ENCODE peak calls at places on chromosome 14, in eight cellular contexts. One of them, this sample, is unnamed.

GRCh38 chr14:50542941-50543418 is 10.6 kb upstream of the MAP4K5 start:
- DNase-seq in NCI-H2081 treated with DMSO at 0.1 percent for 48 hours: peak
- DNase-seq in stimulated activated CD4-positive, alpha-beta T cell treated with anti-CD3 and anti-CD28 coated beads, Interleukin-15, amount 100 ng/mL, for 48 hours: no peak
- DNase-seq in hypothalamus: no peak
- DNase-seq in NCI-H460: peak
- DNase-seq in activated CD4-positive, alpha-beta T cell treated with anti-CD3 and anti-CD28 coated beads, Interleukin-2, amount 10 ng/mL, durations not matched to agents 7 days and 5 days: peak
- DNase-seq in HFF-Myc: no peak
- DNase-seq in ACHN: peak
- DNase-seq in this sample: peak

GRCh38 chr14:61747342-61747741 is 14.9 kb upstream of the SNAPC1 start:
- DNase-seq in NCI-H2081 treated with DMSO at 0.1 percent for 48 hours: no peak
- DNase-seq in stimulated activated CD4-positive, alpha-beta T cell treated with anti-CD3 and anti-CD28 coated beads, Interleukin-15, amount 100 ng/mL, for 48 hours: no peak
- DNase-seq in hypothalamus: no peak
- DNase-seq in NCI-H460: no peak
- DNase-seq in activated CD4-positive, alpha-beta T cell treated with anti-CD3 and anti-CD28 coated beads, Interleukin-2, amount 10 ng/mL, durations not matched to agents 7 days and 5 days: no peak
- DNase-seq in HFF-Myc: no peak
- DNase-seq in ACHN: no peak
- DNase-seq in this sample: no peak

GRCh38 chr14:29710015-29710414 is 217.6 kb downstream of the PRKD1 start:
- DNase-seq in NCI-H2081 treated with DMSO at 0.1 percent for 48 hours: no peak
- DNase-seq in stimulated activated CD4-positive, alpha-beta T cell treated with anti-CD3 and anti-CD28 coated beads, Interleukin-15, amount 100 ng/mL, for 48 hours: no peak
- DNase-seq in hypothalamus: no peak
- DNase-seq in NCI-H460: no peak
- DNase-seq in activated CD4-positive, alpha-beta T cell treated with anti-CD3 and anti-CD28 coated beads, Interleukin-2, amount 10 ng/mL, durations not matched to agents 7 days and 5 days: no peak
- DNase-seq in HFF-Myc: no peak
- DNase-seq in ACHN: peak
- DNase-seq in this sample: no peak

GRCh38 chr14:42550282-42550681 is 943.6 kb downstream of the LRFN5 start:
- DNase-seq in NCI-H2081 treated with DMSO at 0.1 percent for 48 hours: no peak
- DNase-seq in stimulated activated CD4-positive, alpha-beta T cell treated with anti-CD3 and anti-CD28 coated beads, Interleukin-15, amount 100 ng/mL, for 48 hours: no peak
- DNase-seq in hypothalamus: no peak
- DNase-seq in NCI-H460: no peak
- DNase-seq in activated CD4-positive, alpha-beta T cell treated with anti-CD3 and anti-CD28 coated beads, Interleukin-2, amount 10 ng/mL, durations not matched to agents 7 days and 5 days: no peak
- DNase-seq in HFF-Myc: no peak
- DNase-seq in ACHN: no peak
- DNase-seq in this sample: no peak

GRCh38 chr14:61101803-61102548 is 120.9 kb downstream of the SLC38A6 start:
- DNase-seq in NCI-H2081 treated with DMSO at 0.1 percent for 48 hours: no peak
- DNase-seq in stimulated activated CD4-positive, alpha-beta T cell treated with anti-CD3 and anti-CD28 coated beads, Interleukin-15, amount 100 ng/mL, for 48 hours: no peak
- DNase-seq in hypothalamus: no peak
- DNase-seq in NCI-H460: peak
- DNase-seq in activated CD4-positive, alpha-beta T cell treated with anti-CD3 and anti-CD28 coated beads, Interleukin-2, amount 10 ng/mL, durations not matched to agents 7 days and 5 days: no peak
- DNase-seq in HFF-Myc: no peak
- DNase-seq in ACHN: no peak
- DNase-seq in this sample: no peak

GRCh38 chr14:55942101-55942645 is 176.0 kb upstream of the PELI2 start:
- DNase-seq in NCI-H2081 treated with DMSO at 0.1 percent for 48 hours: no peak
- DNase-seq in stimulated activated CD4-positive, alpha-beta T cell treated with anti-CD3 and anti-CD28 coated beads, Interleukin-15, amount 100 ng/mL, for 48 hours: no peak
- DNase-seq in hypothalamus: no peak
- DNase-seq in NCI-H460: no peak
- DNase-seq in activated CD4-positive, alpha-beta T cell treated with anti-CD3 and anti-CD28 coated beads, Interleukin-2, amount 10 ng/mL, durations not matched to agents 7 days and 5 days: no peak
- DNase-seq in HFF-Myc: no peak
- DNase-seq in ACHN: no peak
- DNase-seq in this sample: no peak

GRCh38 chr14:53432378-53432802 is 279.3 kb upstream of the DDHD1 start:
- DNase-seq in NCI-H2081 treated with DMSO at 0.1 percent for 48 hours: no peak
- DNase-seq in stimulated activated CD4-positive, alpha-beta T cell treated with anti-CD3 and anti-CD28 coated beads, Interleukin-15, amount 100 ng/mL, for 48 hours: no peak
- DNase-seq in hypothalamus: no peak
- DNase-seq in NCI-H460: peak
- DNase-seq in activated CD4-positive, alpha-beta T cell treated with anti-CD3 and anti-CD28 coated beads, Interleukin-2, amount 10 ng/mL, durations not matched to agents 7 days and 5 days: peak
- DNase-seq in HFF-Myc: no peak
- DNase-seq in ACHN: peak
- DNase-seq in this sample: peak

GRCh38 chr14:50762001-50762930 is 68.7 kb downstream of the NIN start:
- DNase-seq in NCI-H2081 treated with DMSO at 0.1 percent for 48 hours: no peak
- DNase-seq in stimulated activated CD4-positive, alpha-beta T cell treated with anti-CD3 and anti-CD28 coated beads, Interleukin-15, amount 100 ng/mL, for 48 hours: peak
- DNase-seq in hypothalamus: no peak
- DNase-seq in NCI-H460: no peak
- DNase-seq in activated CD4-positive, alpha-beta T cell treated with anti-CD3 and anti-CD28 coated beads, Interleukin-2, amount 10 ng/mL, durations not matched to agents 7 days and 5 days: no peak
- DNase-seq in HFF-Myc: peak
- DNase-seq in ACHN: no peak
- DNase-seq in this sample: peak

GRCh38 chr14:90760591-90761316 is 55.5 kb downstream of the TTC7B start:
- DNase-seq in NCI-H2081 treated with DMSO at 0.1 percent for 48 hours: peak
- DNase-seq in stimulated activated CD4-positive, alpha-beta T cell treated with anti-CD3 and anti-CD28 coated beads, Interleukin-15, amount 100 ng/mL, for 48 hours: no peak
- DNase-seq in hypothalamus: no peak
- DNase-seq in NCI-H460: peak
- DNase-seq in activated CD4-positive, alpha-beta T cell treated with anti-CD3 and anti-CD28 coated beads, Interleukin-2, amount 10 ng/mL, durations not matched to agents 7 days and 5 days: no peak
- DNase-seq in HFF-Myc: no peak
- DNase-seq in ACHN: peak
- DNase-seq in this sample: peak

GRCh38 chr14:92914087-92914656 is 8.8 kb upstream of the CHGA start:
- DNase-seq in NCI-H2081 treated with DMSO at 0.1 percent for 48 hours: no peak
- DNase-seq in stimulated activated CD4-positive, alpha-beta T cell treated with anti-CD3 and anti-CD28 coated beads, Interleukin-15, amount 100 ng/mL, for 48 hours: no peak
- DNase-seq in hypothalamus: no peak
- DNase-seq in NCI-H460: no peak
- DNase-seq in activated CD4-positive, alpha-beta T cell treated with anti-CD3 and anti-CD28 coated beads, Interleukin-2, amount 10 ng/mL, durations not matched to agents 7 days and 5 days: peak
- DNase-seq in HFF-Myc: no peak
- DNase-seq in ACHN: peak
- DNase-seq in this sample: peak

GRCh38 chr14:29220077-29220476 is 453.5 kb downstream of the FOXG1 start:
- DNase-seq in NCI-H2081 treated with DMSO at 0.1 percent for 48 hours: no peak
- DNase-seq in stimulated activated CD4-positive, alpha-beta T cell treated with anti-CD3 and anti-CD28 coated beads, Interleukin-15, amount 100 ng/mL, for 48 hours: no peak
- DNase-seq in hypothalamus: no peak
- DNase-seq in NCI-H460: no peak
- DNase-seq in activated CD4-positive, alpha-beta T cell treated with anti-CD3 and anti-CD28 coated beads, Interleukin-2, amount 10 ng/mL, durations not matched to agents 7 days and 5 days: no peak
- DNase-seq in HFF-Myc: no peak
- DNase-seq in ACHN: no peak
- DNase-seq in this sample: no peak

GRCh38 chr14:60720962-60721330 is 3.2 kb downstream of the SIX4 start:
- DNase-seq in NCI-H2081 treated with DMSO at 0.1 percent for 48 hours: no peak
- DNase-seq in stimulated activated CD4-positive, alpha-beta T cell treated with anti-CD3 and anti-CD28 coated beads, Interleukin-15, amount 100 ng/mL, for 48 hours: no peak
- DNase-seq in hypothalamus: no peak
- DNase-seq in NCI-H460: no peak
- DNase-seq in activated CD4-positive, alpha-beta T cell treated with anti-CD3 and anti-CD28 coated beads, Interleukin-2, amount 10 ng/mL, durations not matched to agents 7 days and 5 days: no peak
- DNase-seq in HFF-Myc: no peak
- DNase-seq in ACHN: no peak
- DNase-seq in this sample: no peak

This sample was measured in erythroblast.